ENCODE peak calls at places on chromosomes 6 and 20, in seven cellular contexts. T is mammary epithelial cell; M is right cardiac atrium; R is IMR-90; V is left ventricle myocardium inferior; X is hepatocyte; Z is CD8-positive, alpha-beta memory T cell. S is an unnamed sample. For H3K4me1, the result is how much of the 10 kb centered on the place peaks cover.

GRCh38 chr6:111533087-111533784 is 50.2 kb upstream of the REV3L start:
- DNase-seq in T (no peak), M (no peak), R (no peak), V (no peak), X (no peak), Z (no peak), S (no peak)

GRCh38 chr20:12383770-12384304 is 466.1 kb downstream of the BTBD3 start:
- DNase-seq in T (no peak), M (no peak), R (no peak), V (no peak), X (no peak), Z (no peak), S (no peak)

GRCh38 chr6:12232339-12232738 is 57.8 kb upstream of the EDN1 start:
- DNase-seq in T (no peak), M (no peak), R (peak), V (no peak), X (no peak), Z (no peak), S (no peak)

GRCh38 chr6:4936681-4937041 is 67.2 kb downstream of the RPP40 start:
- DNase-seq in T (no peak), M (no peak), R (peak), V (no peak), X (peak), Z (no peak), S (no peak)

GRCh38 chr6:69791065-69791471 is 5.7 kb downstream of the LMBRD1 start:
- DNase-seq in T (peak), M (no peak), R (peak), V (no peak), X (peak), Z (no peak), S (peak)

GRCh38 chr6:135126034-135126433 is 55.1 kb upstream of the MYB start:
- DNase-seq in T (no peak), M (no peak), R (no peak), V (no peak), X (no peak), Z (no peak), S (no peak)

GRCh38 chr6:11848852-11849731 is 70.5 kb upstream of the ADTRP start:
- DNase-seq in T (peak), M (no peak), R (peak), V (no peak), X (no peak), Z (no peak), S (no peak)

GRCh38 chr20:60126975-60127374 is 168.8 kb downstream of the CDH26 start:
- DNase-seq in T (no peak), M (no peak), R (no peak), V (no peak), X (peak), Z (no peak), S (no peak)

GRCh38 chr6:104958720-104959452 is 2.0 kb downstream of the LIN28B start:
- DNase-seq in T (no peak), M (no peak), R (no peak), V (no peak), X (peak), Z (no peak), S (no peak)

GRCh38 chr6:42904467-42904866 is 11.4 kb upstream of the PTCRA start:
- DNase-seq in T (no peak), M (no peak), R (no peak), V (no peak), X (no peak), Z (no peak), S (no peak)

GRCh38 chr6:45625191-45625664 is 247.5 kb upstream of the SUPT3H start:
- DNase-seq in T (peak), M (no peak), R (peak), V (no peak), X (no peak), Z (no peak), S (peak)

GRCh38 chr6:120211955-120212792 is 862.6 kb upstream of the MAN1A1 start:
- DNase-seq in T (peak), M (no peak), R (no peak), V (no peak), X (peak), Z (no peak), S (peak)

GRCh38 chr6:1624848-1625341 is 15.2 kb downstream of the FOXC1 start:
- DNase-seq in T (peak), M (peak), R (peak), V (no peak), X (peak), Z (no peak), S (no peak)

GRCh38 chr20:50369225-50370035 is 140.8 kb upstream of the PTPN1 start:
- DNase-seq in T (no peak), M (no peak), R (no peak), V (no peak), X (peak), Z (no peak), S (no peak)

GRCh38 chr6:130604869-130605401 is 222.3 kb upstream of the SMLR1 start:
- DNase-seq in T (no peak), M (no peak), R (no peak), V (no peak), X (no peak), Z (no peak), S (no peak)

GRCh38 chr6:2729921-2730320 is 20.8 kb downstream of the MYLK4 start:
- DNase-seq in T (no peak), M (no peak), R (no peak), V (no peak), X (no peak), Z (no peak), S (no peak)

GRCh38 chr6:2733324-2733723 is 17.4 kb downstream of the MYLK4 start:
- DNase-seq in T (no peak), M (peak), R (peak), V (peak), X (no peak), Z (peak), S (no peak)

GRCh38 chr6:2730353-2730752 is 20.4 kb downstream of the MYLK4 start:
- DNase-seq in T (no peak), M (no peak), R (no peak), V (no peak), X (no peak), Z (no peak), S (no peak)

GRCh38 chr6:2732503-2733089 is 18.1 kb downstream of the MYLK4 start:
- DNase-seq in T (no peak), M (no peak), R (no peak), V (no peak), X (no peak), Z (no peak), S (no peak)

GRCh38 chr6:2731281-2731909 is 19.3 kb downstream of the MYLK4 start:
- DNase-seq in T (peak), M (no peak), R (no peak), V (no peak), X (no peak), Z (no peak), S (no peak)
- H3K27ac ChIP-seq in T (no peak), M (peak), R (no peak), V (peak), X (no peak), Z (no peak), S (no peak)

DNA sequence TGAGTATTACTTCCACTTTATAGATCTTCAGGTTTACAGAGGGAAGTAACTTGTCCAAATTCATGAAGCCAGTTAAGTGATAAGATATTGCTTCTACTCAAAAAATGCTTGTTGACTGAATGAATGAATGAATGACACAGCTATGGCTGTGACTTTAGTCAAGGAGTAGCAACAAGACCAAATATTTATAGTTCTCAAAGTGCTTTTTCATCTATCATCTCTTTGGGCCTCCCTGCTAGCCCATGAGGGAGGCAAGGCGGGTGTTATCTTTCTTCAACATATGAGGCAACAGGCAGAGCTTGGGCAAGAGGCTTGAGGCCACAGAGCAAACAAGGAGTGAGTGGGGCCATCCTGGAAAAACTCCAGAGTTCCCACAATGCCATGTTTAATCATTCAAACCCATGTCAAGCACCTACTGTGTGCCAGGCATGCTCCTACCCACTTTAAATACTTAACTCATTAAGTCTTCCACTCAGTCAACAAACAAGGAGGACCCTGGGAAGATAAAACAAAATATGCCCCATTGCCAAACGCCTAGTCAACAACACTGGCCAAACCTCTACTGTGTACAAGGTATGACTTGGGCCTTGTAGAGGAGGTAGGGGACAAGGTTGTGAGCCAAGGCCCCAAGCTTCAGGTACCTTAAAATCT is 15.9 kb downstream of the BCL2L1 start:
- DNase-seq in T (no peak), M (no peak), R (no peak), V (no peak), X (peak), Z (no peak), S (no peak)
- H3K4me1 ChIP-seq in T (half or more), M (under half), R (under half), V (half or more), X (half or more), Z (under half), S (under half)

GRCh38 chr6:156719395-156719719 is 57.8 kb upstream of the ARID1B start:
- DNase-seq in T (no peak), M (peak), R (no peak), V (no peak), X (peak), Z (no peak), S (no peak)

GRCh38 chr6:156717542-156717941 is 59.6 kb upstream of the ARID1B start:
- DNase-seq in T (no peak), M (no peak), R (no peak), V (no peak), X (no peak), Z (no peak), S (no peak)

GRCh38 chr6:156719720-156720563 is 57.2 kb upstream of the ARID1B start:
- DNase-seq in T (peak), M (peak), R (peak), V (peak), X (peak), Z (peak), S (peak)

GRCh38 chr6:156720739-156721714 is 56.2 kb upstream of the ARID1B start:
- DNase-seq in T (peak), M (peak), R (peak), V (no peak), X (peak), Z (no peak), S (peak)

DNA sequence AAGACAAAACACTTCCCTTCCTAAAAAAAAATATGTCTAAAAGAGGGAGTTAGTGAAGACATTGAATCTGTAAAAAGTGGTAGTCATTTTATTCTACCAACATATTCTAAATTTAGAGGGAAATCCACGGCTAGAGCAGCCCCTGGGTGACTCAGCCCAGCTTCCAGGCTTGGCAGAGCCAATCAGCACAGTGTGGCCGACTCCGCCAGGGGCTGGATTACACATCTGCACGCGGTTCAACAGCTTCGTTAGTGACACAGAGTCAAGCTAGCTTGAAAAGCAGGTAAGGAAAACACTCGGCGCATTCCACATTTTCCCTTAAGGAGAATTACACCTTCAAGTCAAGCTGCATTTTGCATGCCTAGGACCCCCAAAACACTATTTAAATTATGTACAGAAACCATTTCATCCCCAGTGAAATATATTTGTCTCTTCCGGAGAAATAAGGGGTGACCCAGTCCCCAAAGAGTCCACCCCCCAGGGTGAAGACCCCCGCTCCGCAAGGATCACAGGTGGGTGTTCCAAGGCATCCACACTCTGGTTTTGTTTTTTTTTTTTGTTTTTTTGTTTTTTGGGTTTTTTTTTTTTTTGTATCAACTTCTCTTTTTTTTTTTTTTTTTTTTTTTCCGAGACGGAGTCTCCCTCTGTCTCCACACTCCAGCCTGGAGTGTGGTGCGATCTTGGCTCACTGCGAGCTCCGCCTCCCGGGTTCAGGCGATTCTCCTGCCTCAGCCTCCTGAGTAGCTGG is 58.4 kb upstream of the ARID1B start:
- DNase-seq in T (no peak), M (peak), R (peak), V (peak), X (peak), Z (no peak), S (peak)
- H3K27ac ChIP-seq in T (no peak), M (no peak), R (no peak), V (peak), X (peak), Z (no peak), S (peak)

GRCh38 chr20:63978319-63979220 is 872 bp downstream of the SAMD10 start:
- DNase-seq in T (peak), M (peak), R (peak), V (peak), X (peak), Z (peak), S (peak)

GRCh38 chr20:63979221-63979548 is 257 bp downstream of the SAMD10 start:
- DNase-seq in T (no peak), M (peak), R (no peak), V (no peak), X (no peak), Z (no peak), S (no peak)

GRCh38 chr20:63979549-63980316 is at the start of gene SAMD10:
- DNase-seq in T (no peak), M (peak), R (peak), V (no peak), X (peak), Z (peak), S (no peak)

GRCh38 chr20:63976980-63977391 is 2.5 kb downstream of the SAMD10 start:
- DNase-seq in T (no peak), M (peak), R (no peak), V (no peak), X (no peak), Z (no peak), S (no peak)

GRCh38 chr20:63977392-63978276 is 1.8 kb downstream of the SAMD10 start:
- DNase-seq in T (no peak), M (no peak), R (peak), V (no peak), X (peak), Z (peak), S (no peak)
- H3K4me1 ChIP-seq in T (under half), M (under half), R (under half), V (half or more), X (under half), Z (half or more), S (under half)

GRCh38 chr6:118012944-118013343 is 105.9 kb downstream of the SLC35F1 start:
- DNase-seq in T (no peak), M (no peak), R (no peak), V (no peak), X (no peak), Z (no peak), S (no peak)

GRCh38 chr6:118017301-118017854 is 110.3 kb downstream of the SLC35F1 start:
- DNase-seq in T (no peak), M (no peak), R (no peak), V (no peak), X (no peak), Z (no peak), S (no peak)
- H3K27ac ChIP-seq in T (no peak), M (no peak), R (no peak), V (no peak), X (no peak), Z (no peak), S (no peak)

DNA sequence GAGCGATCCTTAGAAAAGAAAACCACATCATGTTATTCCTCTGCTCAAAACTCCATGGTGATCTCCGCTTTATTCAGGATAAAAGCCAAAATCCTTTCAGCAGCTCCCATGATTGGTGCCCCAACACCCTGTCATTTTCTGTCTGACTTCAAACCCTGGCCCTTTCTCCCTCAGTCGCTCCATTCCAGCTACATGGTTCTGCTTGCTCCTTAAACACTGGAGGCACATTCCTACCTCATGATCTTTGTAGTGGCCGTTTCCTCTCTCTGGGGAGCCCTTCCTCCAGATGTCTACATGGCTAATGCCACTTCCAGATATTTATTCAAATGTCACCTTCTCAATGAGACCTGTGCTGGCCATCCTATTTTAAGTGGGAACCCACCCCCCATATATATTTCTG is 100.8 kb downstream of the CAP2 start:
- DNase-seq in T (no peak), M (no peak), R (no peak), V (no peak), X (no peak), Z (no peak), S (no peak)
- H3K4me1 ChIP-seq in T (under half), M (under half), R (under half), V (under half), X (under half), Z (under half), S (under half)